ENCODE peak calls at places on chromosomes 6 and 20, in seven cellular contexts. One of them, this sample, is unnamed.

GRCh38 chr6:77292564-77293546 is 170.4 kb downstream of the HTR1B start:
- DNase-seq in neural crest cell: no peak
- DNase-seq in dorsolateral prefrontal cortex: no peak
- DNase-seq in CD4-positive, alpha-beta T cell: no peak
- DNase-seq in upper lobe of right lung: no peak
- DNase-seq in heart left ventricle: no peak
- DNase-seq in sigmoid colon: no peak
- DNase-seq in this sample: peak

GRCh38 chr20:6632187-6632586 is 135.3 kb upstream of the BMP2 start:
- DNase-seq in neural crest cell: no peak
- DNase-seq in dorsolateral prefrontal cortex: peak
- DNase-seq in CD4-positive, alpha-beta T cell: no peak
- DNase-seq in upper lobe of right lung: no peak
- DNase-seq in heart left ventricle: no peak
- DNase-seq in sigmoid colon: no peak
- DNase-seq in this sample: no peak

GRCh38 chr6:152295346-152295745 is 341.8 kb downstream of the SYNE1 start:
- DNase-seq in neural crest cell: no peak
- DNase-seq in dorsolateral prefrontal cortex: no peak
- DNase-seq in CD4-positive, alpha-beta T cell: no peak
- DNase-seq in upper lobe of right lung: no peak
- DNase-seq in heart left ventricle: no peak
- DNase-seq in sigmoid colon: no peak
- DNase-seq in this sample: peak

GRCh38 chr6:99185525-99185924 is 163.9 kb downstream of the FAXC start:
- DNase-seq in neural crest cell: no peak
- DNase-seq in dorsolateral prefrontal cortex: no peak
- DNase-seq in CD4-positive, alpha-beta T cell: no peak
- DNase-seq in upper lobe of right lung: no peak
- DNase-seq in heart left ventricle: no peak
- DNase-seq in sigmoid colon: no peak
- DNase-seq in this sample: no peak

GRCh38 chr6:153503810-153504209 is 372.7 kb upstream of the RGS17 start:
- DNase-seq in neural crest cell: no peak
- DNase-seq in dorsolateral prefrontal cortex: no peak
- DNase-seq in CD4-positive, alpha-beta T cell: no peak
- DNase-seq in upper lobe of right lung: no peak
- DNase-seq in heart left ventricle: no peak
- DNase-seq in sigmoid colon: no peak
- DNase-seq in this sample: no peak

GRCh38 chr6:109442393-109442924 is 1.9 kb downstream of the SMPD2 start:
- DNase-seq in neural crest cell: no peak
- DNase-seq in dorsolateral prefrontal cortex: no peak
- DNase-seq in CD4-positive, alpha-beta T cell: no peak
- DNase-seq in upper lobe of right lung: no peak
- DNase-seq in heart left ventricle: no peak
- DNase-seq in sigmoid colon: no peak
- DNase-seq in this sample: no peak

GRCh38 chr6:87277123-87277522 is 45.3 kb upstream of the SMIM8 start:
- DNase-seq in neural crest cell: no peak
- DNase-seq in dorsolateral prefrontal cortex: no peak
- DNase-seq in CD4-positive, alpha-beta T cell: no peak
- DNase-seq in upper lobe of right lung: no peak
- DNase-seq in heart left ventricle: no peak
- DNase-seq in sigmoid colon: no peak
- DNase-seq in this sample: no peak

GRCh38 chr6:81749704-81750103 is 2.8 kb downstream of the TENT5A start:
- DNase-seq in neural crest cell: no peak
- DNase-seq in dorsolateral prefrontal cortex: no peak
- DNase-seq in CD4-positive, alpha-beta T cell: no peak
- DNase-seq in upper lobe of right lung: no peak
- DNase-seq in heart left ventricle: no peak
- DNase-seq in sigmoid colon: no peak
- DNase-seq in this sample: no peak

GRCh38 chr6:131776986-131777385 is 30.8 kb upstream of the ENPP1 start:
- DNase-seq in neural crest cell: no peak
- DNase-seq in dorsolateral prefrontal cortex: no peak
- DNase-seq in CD4-positive, alpha-beta T cell: no peak
- DNase-seq in upper lobe of right lung: no peak
- DNase-seq in heart left ventricle: no peak
- DNase-seq in sigmoid colon: no peak
- DNase-seq in this sample: no peak

GRCh38 chr20:21677261-21677660 is 28.2 kb upstream of the PAX1 start:
- DNase-seq in neural crest cell: no peak
- DNase-seq in dorsolateral prefrontal cortex: no peak
- DNase-seq in CD4-positive, alpha-beta T cell: no peak
- DNase-seq in upper lobe of right lung: no peak
- DNase-seq in heart left ventricle: no peak
- DNase-seq in sigmoid colon: no peak
- DNase-seq in this sample: no peak

GRCh38 chr20:23205656-23206055 is 119.5 kb upstream of the CD93 start:
- DNase-seq in neural crest cell: no peak
- DNase-seq in dorsolateral prefrontal cortex: peak
- DNase-seq in CD4-positive, alpha-beta T cell: no peak
- DNase-seq in upper lobe of right lung: no peak
- DNase-seq in heart left ventricle: peak
- DNase-seq in sigmoid colon: peak
- DNase-seq in this sample: peak

GRCh38 chr6:158536891-158537798 is 22.7 kb upstream of the TMEM181 start:
- DNase-seq in neural crest cell: peak
- DNase-seq in dorsolateral prefrontal cortex: peak
- DNase-seq in CD4-positive, alpha-beta T cell: no peak
- DNase-seq in upper lobe of right lung: peak
- DNase-seq in heart left ventricle: peak
- DNase-seq in sigmoid colon: no peak
- DNase-seq in this sample: no peak

GRCh38 chr20:49074521-49074920 is 28.4 kb downstream of the CSE1L start:
- DNase-seq in neural crest cell: no peak
- DNase-seq in dorsolateral prefrontal cortex: no peak
- DNase-seq in CD4-positive, alpha-beta T cell: no peak
- DNase-seq in upper lobe of right lung: no peak
- DNase-seq in heart left ventricle: no peak
- DNase-seq in sigmoid colon: no peak
- DNase-seq in this sample: no peak

GRCh38 chr6:1337791-1338190 is 25.9 kb downstream of the FOXQ1 start:
- DNase-seq in neural crest cell: no peak
- DNase-seq in dorsolateral prefrontal cortex: no peak
- DNase-seq in CD4-positive, alpha-beta T cell: no peak
- DNase-seq in upper lobe of right lung: no peak
- DNase-seq in heart left ventricle: no peak
- DNase-seq in sigmoid colon: no peak
- DNase-seq in this sample: peak

GRCh38 chr6:1329708-1330107 is 17.8 kb downstream of the FOXQ1 start:
- DNase-seq in neural crest cell: no peak
- DNase-seq in dorsolateral prefrontal cortex: no peak
- DNase-seq in CD4-positive, alpha-beta T cell: no peak
- DNase-seq in upper lobe of right lung: no peak
- DNase-seq in heart left ventricle: no peak
- DNase-seq in sigmoid colon: no peak
- DNase-seq in this sample: no peak

GRCh38 chr6:1336246-1336843 is 24.4 kb downstream of the FOXQ1 start:
- DNase-seq in neural crest cell: no peak
- DNase-seq in dorsolateral prefrontal cortex: no peak
- DNase-seq in CD4-positive, alpha-beta T cell: no peak
- DNase-seq in upper lobe of right lung: no peak
- DNase-seq in heart left ventricle: no peak
- DNase-seq in sigmoid colon: no peak
- DNase-seq in this sample: no peak

GRCh38 chr6:1334725-1335124 is 22.8 kb downstream of the FOXQ1 start:
- DNase-seq in neural crest cell: no peak
- DNase-seq in dorsolateral prefrontal cortex: no peak
- DNase-seq in CD4-positive, alpha-beta T cell: no peak
- DNase-seq in upper lobe of right lung: no peak
- DNase-seq in heart left ventricle: no peak
- DNase-seq in sigmoid colon: no peak
- DNase-seq in this sample: no peak

GRCh38 chr6:1335367-1336037 is 23.6 kb downstream of the FOXQ1 start:
- DNase-seq in neural crest cell: no peak
- DNase-seq in dorsolateral prefrontal cortex: no peak
- DNase-seq in CD4-positive, alpha-beta T cell: no peak
- DNase-seq in upper lobe of right lung: peak
- DNase-seq in heart left ventricle: peak
- DNase-seq in sigmoid colon: no peak
- DNase-seq in this sample: peak
- TF ChIP-seq CTCF in neural crest cell: no peak
- TF ChIP-seq CTCF in dorsolateral prefrontal cortex: no peak
- TF ChIP-seq CTCF in CD4-positive, alpha-beta T cell: no peak
- TF ChIP-seq CTCF in upper lobe of right lung: no peak
- TF ChIP-seq CTCF in heart left ventricle: no peak
- TF ChIP-seq CTCF in sigmoid colon: no peak
- TF ChIP-seq CTCF in this sample: no peak

GRCh38 chr6:156953478-156954146 is 176.4 kb downstream of the ARID1B start:
- DNase-seq in neural crest cell: peak
- DNase-seq in dorsolateral prefrontal cortex: no peak
- DNase-seq in CD4-positive, alpha-beta T cell: no peak
- DNase-seq in upper lobe of right lung: no peak
- DNase-seq in heart left ventricle: no peak
- DNase-seq in sigmoid colon: no peak
- DNase-seq in this sample: peak
- TF ChIP-seq CTCF in neural crest cell: peak
- TF ChIP-seq CTCF in dorsolateral prefrontal cortex: peak
- TF ChIP-seq CTCF in CD4-positive, alpha-beta T cell: peak
- TF ChIP-seq CTCF in upper lobe of right lung: no peak
- TF ChIP-seq CTCF in heart left ventricle: no peak
- TF ChIP-seq CTCF in sigmoid colon: peak
- TF ChIP-seq CTCF in this sample: peak

DNA sequence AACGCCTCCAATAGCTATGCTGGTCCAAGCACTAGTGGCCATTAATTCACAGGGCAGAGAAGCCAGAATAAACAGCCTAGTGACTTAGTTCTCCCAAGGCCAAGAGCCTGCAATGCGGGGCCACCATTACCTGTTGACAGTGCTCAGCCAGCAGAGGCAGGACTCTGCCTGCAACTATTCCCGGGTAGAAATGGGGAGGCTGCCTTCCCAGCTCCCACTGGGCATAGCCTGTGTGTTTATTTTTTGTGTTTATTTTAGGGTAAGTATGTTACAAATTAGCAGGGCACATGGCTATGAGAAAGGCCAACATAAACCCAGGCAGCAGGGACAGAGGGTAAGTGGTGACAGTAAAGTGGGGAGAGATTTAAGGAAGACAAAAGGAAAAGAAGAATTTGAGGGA is 5.0 kb downstream of the GNAS-AS1 start:
- DNase-seq in neural crest cell: no peak
- DNase-seq in dorsolateral prefrontal cortex: no peak
- DNase-seq in CD4-positive, alpha-beta T cell: no peak
- DNase-seq in upper lobe of right lung: no peak
- DNase-seq in heart left ventricle: no peak
- DNase-seq in sigmoid colon: no peak
- DNase-seq in this sample: no peak
- TF ChIP-seq CTCF in neural crest cell: no peak
- TF ChIP-seq CTCF in dorsolateral prefrontal cortex: no peak
- TF ChIP-seq CTCF in CD4-positive, alpha-beta T cell: no peak
- TF ChIP-seq CTCF in upper lobe of right lung: no peak
- TF ChIP-seq CTCF in heart left ventricle: no peak
- TF ChIP-seq CTCF in sigmoid colon: no peak
- TF ChIP-seq CTCF in this sample: no peak

DNA sequence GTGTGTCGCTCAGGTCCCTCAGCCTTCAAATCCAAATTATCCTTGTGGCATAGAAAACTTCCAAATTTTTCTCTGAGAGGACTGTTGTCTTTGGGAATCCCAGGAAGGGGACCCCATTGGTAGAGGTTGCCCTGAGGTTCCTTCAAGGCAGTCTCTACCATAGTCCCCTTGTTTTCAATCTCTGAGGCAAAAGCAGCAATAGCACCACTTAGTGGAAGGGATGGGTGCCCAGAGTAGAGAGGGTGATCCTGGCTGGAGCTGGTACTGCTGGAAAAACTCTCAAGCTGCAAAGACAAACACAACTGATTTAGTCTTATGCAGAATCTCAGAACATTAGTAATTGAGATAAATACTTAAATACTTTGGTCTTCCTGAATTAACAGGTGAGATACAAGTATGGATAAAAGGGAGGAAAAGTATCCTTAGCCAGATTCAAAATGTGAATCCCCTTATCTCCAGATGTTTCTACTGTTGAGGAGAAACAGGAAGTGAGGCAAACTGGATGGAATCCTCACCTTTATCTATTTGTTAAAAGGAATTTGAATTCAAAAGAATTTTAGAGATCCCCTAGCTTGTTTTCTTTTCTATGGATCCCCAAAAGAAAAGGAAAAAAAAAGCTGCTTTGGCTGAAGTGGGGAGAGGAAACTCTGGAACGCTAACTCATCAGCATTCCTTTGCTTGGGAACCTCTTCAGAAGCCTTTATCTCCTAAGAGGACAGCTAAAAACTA is 13.4 kb downstream of the ZNF318 start:
- DNase-seq in neural crest cell: no peak
- DNase-seq in dorsolateral prefrontal cortex: no peak
- DNase-seq in CD4-positive, alpha-beta T cell: no peak
- DNase-seq in upper lobe of right lung: no peak
- DNase-seq in heart left ventricle: no peak
- DNase-seq in sigmoid colon: no peak
- DNase-seq in this sample: no peak
- TF ChIP-seq CTCF in neural crest cell: no peak
- TF ChIP-seq CTCF in dorsolateral prefrontal cortex: peak
- TF ChIP-seq CTCF in CD4-positive, alpha-beta T cell: no peak
- TF ChIP-seq CTCF in upper lobe of right lung: peak
- TF ChIP-seq CTCF in heart left ventricle: no peak
- TF ChIP-seq CTCF in sigmoid colon: no peak
- TF ChIP-seq CTCF in this sample: peak

GRCh38 chr6:168815229-168815628 is 374.2 kb downstream of the SMOC2 start:
- DNase-seq in neural crest cell: no peak
- DNase-seq in dorsolateral prefrontal cortex: no peak
- DNase-seq in CD4-positive, alpha-beta T cell: no peak
- DNase-seq in upper lobe of right lung: no peak
- DNase-seq in heart left ventricle: no peak
- DNase-seq in sigmoid colon: no peak
- DNase-seq in this sample: no peak
- TF ChIP-seq CTCF in neural crest cell: peak
- TF ChIP-seq CTCF in dorsolateral prefrontal cortex: peak
- TF ChIP-seq CTCF in CD4-positive, alpha-beta T cell: no peak
- TF ChIP-seq CTCF in upper lobe of right lung: peak
- TF ChIP-seq CTCF in heart left ventricle: no peak
- TF ChIP-seq CTCF in sigmoid colon: no peak
- TF ChIP-seq CTCF in this sample: no peak

GRCh38 chr20:53283011-53283410 is 310.6 kb downstream of the ZNF217 start:
- DNase-seq in neural crest cell: no peak
- DNase-seq in dorsolateral prefrontal cortex: no peak
- DNase-seq in CD4-positive, alpha-beta T cell: no peak
- DNase-seq in upper lobe of right lung: no peak
- DNase-seq in heart left ventricle: no peak
- DNase-seq in sigmoid colon: no peak
- DNase-seq in this sample: no peak

GRCh38 chr20:53284141-53285055 is 309.2 kb downstream of the ZNF217 start:
- DNase-seq in neural crest cell: no peak
- DNase-seq in dorsolateral prefrontal cortex: no peak
- DNase-seq in CD4-positive, alpha-beta T cell: no peak
- DNase-seq in upper lobe of right lung: no peak
- DNase-seq in heart left ventricle: no peak
- DNase-seq in sigmoid colon: no peak
- DNase-seq in this sample: no peak

GRCh38 chr20:53281557-53282117 is 309.5 kb downstream of the TSHZ2 start:
- DNase-seq in neural crest cell: no peak
- DNase-seq in dorsolateral prefrontal cortex: no peak
- DNase-seq in CD4-positive, alpha-beta T cell: no peak
- DNase-seq in upper lobe of right lung: no peak
- DNase-seq in heart left ventricle: no peak
- DNase-seq in sigmoid colon: no peak
- DNase-seq in this sample: no peak

GRCh38 chr20:53282217-53282955 is 310.2 kb downstream of the TSHZ2 start:
- DNase-seq in neural crest cell: no peak
- DNase-seq in dorsolateral prefrontal cortex: no peak
- DNase-seq in CD4-positive, alpha-beta T cell: no peak
- DNase-seq in upper lobe of right lung: no peak
- DNase-seq in heart left ventricle: no peak
- DNase-seq in sigmoid colon: no peak
- DNase-seq in this sample: no peak

GRCh38 chr20:53283597-53283996 is 310.0 kb downstream of the ZNF217 start:
- DNase-seq in neural crest cell: no peak
- DNase-seq in dorsolateral prefrontal cortex: no peak
- DNase-seq in CD4-positive, alpha-beta T cell: no peak
- DNase-seq in upper lobe of right lung: no peak
- DNase-seq in heart left ventricle: no peak
- DNase-seq in sigmoid colon: no peak
- DNase-seq in this sample: no peak
- TF ChIP-seq CTCF in neural crest cell: no peak
- TF ChIP-seq CTCF in dorsolateral prefrontal cortex: no peak
- TF ChIP-seq CTCF in CD4-positive, alpha-beta T cell: no peak
- TF ChIP-seq CTCF in upper lobe of right lung: no peak
- TF ChIP-seq CTCF in heart left ventricle: no peak
- TF ChIP-seq CTCF in sigmoid colon: no peak
- TF ChIP-seq CTCF in this sample: no peak